ENCODE peak calls at places on chromosomes 16 and 17, in five cellular contexts. U is tibial nerve, Y is head of caudate nucleus, F is HTR-8/SVneo, J is lung. H is an unnamed sample.

GRCh38 chr17:27633312-27634025 is 2.5 kb downstream of the LGALS9 start:
- DNase-seq in F (no peak), U (no peak), J (no peak), Y (no peak), H (peak; percentile 78)

GRCh38 chr17:40431231-40431602 is 12.0 kb upstream of the IGFBP4 start:
- DNase-seq in Y (no peak), J (no peak), F (no peak), U (no peak), H (no peak)

GRCh38 chr17:34146440-34147043 is 108.5 kb upstream of the CCL2 start:
- DNase-seq in F (no peak), Y (peak; percentile 64), U (no peak), J (peak; percentile 48), H (no peak)

GRCh38 chr17:7548585-7549400 is at the start of gene TNFSF12:
- DNase-seq in J (peak; percentile 63), Y (peak; percentile 68), F (no peak), U (peak; percentile 63), H (peak; percentile 70)

GRCh38 chr16:23128056-23128455 is 21.2 kb downstream of the USP31 start:
- DNase-seq in U (no peak), F (no peak), Y (no peak), J (no peak), H (no peak)

GRCh38 chr16:72905581-72905980 is 142.3 kb downstream of the ZFHX3 start:
- DNase-seq in J (no peak), F (peak; percentile 14), Y (no peak), U (no peak), H (no peak)

GRCh38 chr16:5054876-5055865 is 10.6 kb downstream of the C16orf89 start:
- DNase-seq in J (no peak), U (no peak), F (no peak), Y (no peak), H (no peak)

GRCh38 chr17:42304187-42305030 is 16.1 kb downstream of the STAT5A start:
- DNase-seq in F (no peak), J (no peak), Y (no peak), U (no peak), H (no peak)

GRCh38 chr16:82358161-82358560 is 188.1 kb upstream of the MPHOSPH6 start:
- DNase-seq in F (no peak), U (no peak), J (no peak), Y (no peak), H (no peak)

GRCh38 chr16:25922438-25922837 is 230.7 kb downstream of the HS3ST4 start:
- DNase-seq in Y (no peak), J (no peak), U (no peak), F (no peak), H (no peak)

GRCh38 chr16:88030498-88030897 is 79.3 kb downstream of the BANP start:
- DNase-seq in J (no peak), F (no peak), U (no peak), Y (no peak), H (no peak)

GRCh38 chr17:13544292-13544691 is 57.4 kb downstream of the HS3ST3A1 start:
- DNase-seq in Y (no peak), F (peak; percentile 51), U (no peak), J (peak; percentile 59), H (no peak)

GRCh38 chr17:43219746-43220380 is 8.2 kb downstream of the TMEM106A start:
- DNase-seq in U (no peak), F (no peak), Y (no peak), J (peak; percentile 27), H (no peak)

GRCh38 chr16:28902909-28903308 is 22.1 kb downstream of the RABEP2 start:
- DNase-seq in U (no peak), F (no peak), J (no peak), Y (no peak), H (no peak)

GRCh38 chr16:11029948-11030347 is 85.6 kb downstream of the CLEC16A start:
- DNase-seq in F (no peak), U (no peak), Y (no peak), J (no peak), H (no peak)

GRCh38 chr17:76879691-76880090 is 11.5 kb downstream of the MGAT5B start:
- DNase-seq in F (no peak), U (no peak), Y (no peak), J (no peak), H (no peak)

GRCh38 chr17:42283241-42284019 is 4.9 kb upstream of the STAT5A start:
- DNase-seq in U (no peak), F (no peak), J (no peak), Y (no peak), H (no peak)

GRCh38 chr17:81322271-81323082 is 27.4 kb upstream of the SLC38A10 start:
- DNase-seq in U (no peak), Y (no peak), F (no peak), J (no peak), H (no peak)

GRCh38 chr16:67645397-67646121 is 615 bp downstream of the CARMIL2 start:
- DNase-seq in F (no peak), J (no peak), U (no peak), Y (no peak), H (no peak)

GRCh38 chr17:82424001-82424862 is 5.8 kb upstream of the OGFOD3 start:
- DNase-seq in U (peak; percentile 50), J (no peak), Y (no peak), F (peak; percentile 45), H (no peak)

GRCh38 chr16:89484923-89485679 is 5.3 kb downstream of the ANKRD11 start:
- DNase-seq in U (no peak), Y (no peak), J (no peak), F (no peak), H (no peak)

GRCh38 chr17:27989046-27989445 is 53.4 kb upstream of the NLK start:
- DNase-seq in U (no peak), J (no peak), Y (no peak), F (no peak), H (no peak)

GRCh38 chr16:21991621-21992020 is 9.3 kb downstream of the PDZD9 start:
- DNase-seq in J (no peak), Y (no peak), F (no peak), U (no peak), H (no peak)

GRCh38 chr17:49638818-49639217 is 39.1 kb downstream of the SPOP start:
- DNase-seq in U (no peak), F (no peak), Y (no peak), J (no peak), H (no peak)

GRCh38 chr16:27287051-27287811 is 18.7 kb upstream of the NSMCE1 start:
- DNase-seq in F (no peak), U (no peak), Y (no peak), J (no peak), H (no peak)

GRCh38 chr17:12231027-12231682 is 210.5 kb downstream of the MAP2K4 start:
- DNase-seq in U (no peak), Y (no peak), F (no peak), J (no peak), H (no peak)

GRCh38 chr17:53736516-53737274 is 86.0 kb upstream of the KIF2B start:
- DNase-seq in J (no peak), U (no peak), F (no peak), Y (no peak), H (no peak)

GRCh38 chr17:37637956-37638355 is 5.3 kb downstream of the DDX52 start:
- DNase-seq in U (no peak), Y (no peak), F (no peak), J (no peak), H (no peak)

GRCh38 chr16:30085247-30085646 is 6.5 kb downstream of the TBX6 start:
- DNase-seq in Y (no peak), J (no peak), F (no peak), U (no peak), H (no peak)